ENCODE peak calls at places on chromosomes 16 and 17, in eight cellular contexts. L, Z, U, R, W, G, D and F are unnamed samples.

GRCh38 chr16:73546351-73546845 is 498.5 kb upstream of the ZFHX3 start:
- DNase-seq in L (no peak), Z (no peak), U (no peak), R (no peak), W (no peak), G (no peak), D (no peak), F (no peak)

GRCh38 chr17:27577124-27577761 is 53.7 kb upstream of the LGALS9 start:
- DNase-seq in L (no peak), Z (peak), U (no peak), R (peak), W (no peak), G (no peak), D (peak), F (no peak)

GRCh38 chr16:75566040-75566888 is at the start of gene GABARAPL2:
- DNase-seq in L (peak), Z (peak), U (peak), R (peak), W (peak), G (peak), D (peak), F (peak)

GRCh38 chr17:67174190-67174589 is 70.8 kb downstream of the HELZ start:
- DNase-seq in L (no peak), Z (no peak), U (no peak), R (no peak), W (no peak), G (no peak), D (no peak), F (no peak)

GRCh38 chr16:525520-526180 is 1.9 kb upstream of the CAPN15 start:
- DNase-seq in L (peak), Z (peak), U (peak), R (peak), W (peak), G (peak), D (peak), F (peak)

GRCh38 chr17:41402161-41402560 is 4.8 kb upstream of the KRT31 start:
- DNase-seq in L (no peak), Z (no peak), U (no peak), R (peak), W (no peak), G (no peak), D (no peak), F (no peak)

GRCh38 chr17:38601539-38602351 is 4.0 kb downstream of the SRCIN1 start:
- DNase-seq in L (no peak), Z (no peak), U (no peak), R (no peak), W (no peak), G (no peak), D (no peak), F (peak)

GRCh38 chr17:73098919-73099318 is 6.4 kb upstream of the SLC39A11 start:
- DNase-seq in L (no peak), Z (no peak), U (no peak), R (no peak), W (no peak), G (no peak), D (no peak), F (no peak)

GRCh38 chr17:17044846-17045561 is 2.7 kb downstream of the MPRIP start:
- DNase-seq in L (no peak), Z (peak), U (no peak), R (peak), W (peak), G (no peak), D (peak), F (peak)

GRCh38 chr16:1941924-1942809 is 832 bp downstream of the MSRB1 start:
- DNase-seq in L (no peak), Z (no peak), U (no peak), R (no peak), W (no peak), G (no peak), D (peak), F (no peak)

GRCh38 chr17:40491486-40491885 is 9.9 kb downstream of the TNS4 start:
- DNase-seq in L (no peak), Z (no peak), U (no peak), R (no peak), W (no peak), G (no peak), D (no peak), F (no peak)

GRCh38 chr17:2776589-2777241 is 19.5 kb upstream of the RAP1GAP2 start:
- DNase-seq in L (no peak), Z (no peak), U (no peak), R (no peak), W (no peak), G (no peak), D (no peak), F (no peak)

GRCh38 chr16:70691223-70692129 is 5.6 kb upstream of the MTSS2 start:
- DNase-seq in L (no peak), Z (peak), U (no peak), R (peak), W (no peak), G (no peak), D (peak), F (no peak)

GRCh38 chr17:67448449-67448848 is 71.4 kb downstream of the PITPNC1 start:
- DNase-seq in L (no peak), Z (no peak), U (no peak), R (no peak), W (no peak), G (no peak), D (no peak), F (no peak)

GRCh38 chr17:8965394-8966168 is at the start of gene PIK3R5:
- DNase-seq in L (no peak), Z (no peak), U (peak), R (no peak), W (no peak), G (peak), D (no peak), F (peak)

GRCh38 chr16:4477966-4478365 is 1.8 kb downstream of the HMOX2 start:
- DNase-seq in L (peak), Z (peak), U (no peak), R (peak), W (peak), G (no peak), D (peak), F (no peak)

GRCh38 chr17:4175921-4176802 is 33.2 kb downstream of the CYB5D2 start:
- DNase-seq in L (peak), Z (no peak), U (peak), R (peak), W (no peak), G (peak), D (no peak), F (peak)